ENCODE peak calls at places on chromosomes 16 and 17, in seven cellular contexts. Q is GM04504; D is cardiac muscle cell; C is stimulated activated CD4-positive, alpha-beta T cell treated with anti-CD3 and anti-CD28 coated beads, Interleukin-1b, Interleukin-23, amount 100 ng/mL, for 24 hours; A is activated naive CD8-positive, alpha-beta T cell treated with anti-CD3 and anti-CD28 coated beads for 36 hours; I is iris pigment epithelial cell; X is ELF-1. G is an unnamed sample.
A peak's percentile ranks its signal among the peaks of the same experiment; 100 is the strongest.

GRCh38 chr17:42474270-42474669 is 15.6 kb downstream of the ATP6V0A1 start:
- DNase-seq in Q (no peak), D (no peak), C (no peak), A (no peak), I (no peak), X (no peak), G (no peak)

GRCh38 chr17:4645642-4646041 is 4.2 kb upstream of the ALOX15 start:
- DNase-seq in Q (no peak), D (no peak), C (no peak), A (no peak), I (no peak), X (no peak), G (no peak)

GRCh38 chr16:87560428-87561199 is 41.7 kb upstream of the JPH3 start:
- DNase-seq in Q (no peak), D (peak; percentile 52), C (peak; percentile 11), A (peak; percentile 35), I (peak; percentile 36), X (peak; percentile 92), G (peak; percentile 59)

GRCh38 chr17:46044286-46044928 is 45.4 kb downstream of the STH start:
- DNase-seq in Q (peak; percentile 76), D (peak; percentile 95), C (no peak), A (no peak), I (peak; percentile 92), X (peak; percentile 83), G (peak; percentile 68)

GRCh38 chr16:12519986-12520385 is 283.7 kb downstream of the CPPED1 start:
- DNase-seq in Q (no peak), D (no peak), C (no peak), A (no peak), I (no peak), X (peak; percentile 46), G (no peak)

GRCh38 chr17:58232707-58233156 is 5.7 kb upstream of the LPO start:
- DNase-seq in Q (peak; percentile 16), D (peak; percentile 88), C (no peak), A (no peak), I (peak; percentile 94), X (peak; percentile 35), G (peak; percentile 96)

GRCh38 chr17:64658931-64659330 is 3.2 kb downstream of the SMURF2 start:
- DNase-seq in Q (no peak), D (peak; percentile 68), C (no peak), A (no peak), I (peak; percentile 76), X (no peak), G (peak; percentile 18)

GRCh38 chr17:9242983-9243382 is 221.7 kb downstream of the NTN1 start:
- DNase-seq in Q (no peak), D (no peak), C (no peak), A (no peak), I (no peak), X (no peak), G (no peak)

GRCh38 chr16:81401035-81401950 is 43.3 kb upstream of the CMIP start:
- DNase-seq in Q (peak; percentile 24), D (peak; percentile 70), C (no peak), A (no peak), I (peak; percentile 82), X (peak; percentile 53), G (no peak)

G was measured in NB4.